ENCODE peak calls at places on chromosomes 7 and 10, in nine cellular contexts. D is fibroblast of pulmonary artery; Y is SJSA1; W is right cardiac atrium; C is tibial artery; Z is brain microvascular endothelial cell; X is kidney epithelial cell; G is CD4-positive, alpha-beta memory T cell; J is uterus. S is an unnamed sample.
A peak's percentile ranks its signal among the peaks of the same experiment; 100 is the strongest.

GRCh38 chr10:133124357-133125211 is 35.4 kb upstream of the KNDC1 start:
- DNase-seq in Y (no peak), G (no peak), J (no peak), D (peak; percentile 10), C (peak; percentile 56), X (no peak), W (peak; percentile 24), Z (peak; percentile 6), S (no peak)

GRCh38 chr7:51316262-51316665 is 345 bp downstream of the COBL start:
- DNase-seq in Y (no peak), G (no peak), J (no peak), X (no peak), Z (no peak), C (no peak), D (no peak), W (peak; percentile 22), S (peak; percentile 54)

GRCh38 chr7:107506683-107507339 is 37.0 kb downstream of the GPR22 start:
- DNase-seq in Z (no peak), G (no peak), D (peak; percentile 21), X (peak; percentile 26), W (peak; percentile 40), C (no peak), J (no peak), Y (no peak), S (peak; percentile 63)

GRCh38 chr7:99478464-99479440 is 6.1 kb downstream of the ZNF789 start:
- DNase-seq in X (no peak), D (no peak), G (no peak), C (no peak), Z (no peak), J (no peak), Y (no peak), W (no peak), S (no peak)

GRCh38 chr7:80929619-80930018 is 10.8 kb upstream of the SEMA3C start:
- DNase-seq in C (no peak), Z (peak; percentile 54), G (no peak), D (no peak), W (no peak), J (no peak), Y (no peak), X (no peak), S (no peak)

GRCh38 chr7:26657139-26657753 is 207.1 kb downstream of the SKAP2 start:
- DNase-seq in C (no peak), W (no peak), J (no peak), D (no peak), G (no peak), Y (no peak), X (no peak), Z (no peak), S (no peak)

GRCh38 chr7:7274782-7275181 is 92.4 kb downstream of the C1GALT1 start:
- DNase-seq in C (no peak), G (no peak), X (no peak), D (no peak), W (no peak), Z (peak; percentile 9), J (no peak), Y (no peak), S (no peak)

GRCh38 chr10:44308935-44309334 is 76.0 kb downstream of the CXCL12 start:
- DNase-seq in Y (no peak), D (no peak), J (no peak), Z (no peak), C (no peak), W (no peak), G (no peak), X (no peak), S (no peak)

GRCh38 chr10:12586724-12587123 is 237.4 kb downstream of the CAMK1D start:
- DNase-seq in Z (no peak), D (no peak), G (no peak), W (no peak), Y (no peak), C (no peak), J (no peak), X (no peak), S (no peak)

GRCh38 chr10:123994417-123995081 is 98.8 kb downstream of the CHST15 start:
- DNase-seq in C (peak; percentile 87), J (peak; percentile 90), Y (peak; percentile 84), Z (peak; percentile 88), W (peak; percentile 88), X (peak; percentile 54), D (peak; percentile 77), G (peak; percentile 65), S (peak; percentile 88)
- H3K4me3 ChIP-seq in C (peak overlapping the region; percentile 43), J (peak overlapping the region; percentile 3), Y (no peak overlapping the region), Z (peak overlapping the region; percentile 22), W (no peak overlapping the region), X (peak overlapping the region; percentile 23), D (no peak overlapping the region), G (no peak overlapping the region), S (no peak overlapping the region)

GRCh38 chr10:69453759-69454158 is 2.5 kb downstream of the TSPAN15 start:
- DNase-seq in D (no peak), W (no peak), Y (no peak), Z (no peak), G (no peak), C (no peak), X (no peak), J (no peak), S (no peak)

GRCh38 chr10:69451784-69452251 is 553 bp downstream of the TSPAN15 start:
- DNase-seq in G (no peak), D (no peak), W (no peak), C (no peak), X (no peak), Z (no peak), J (no peak), Y (no peak), S (peak; percentile 73)

GRCh38 chr10:69455009-69455763 is 3.9 kb downstream of the TSPAN15 start:
- DNase-seq in G (no peak), C (no peak), Z (no peak), W (no peak), J (no peak), Y (no peak), D (no peak), X (no peak), S (no peak)

GRCh38 chr10:69451209-69451783 is at the start of gene TSPAN15:
- DNase-seq in D (peak; percentile 72), Y (peak; percentile 79), Z (peak; percentile 70), J (peak; percentile 83), X (no peak), G (peak; percentile 83), C (peak; percentile 94), W (peak; percentile 88), S (peak; percentile 90)

DNA sequence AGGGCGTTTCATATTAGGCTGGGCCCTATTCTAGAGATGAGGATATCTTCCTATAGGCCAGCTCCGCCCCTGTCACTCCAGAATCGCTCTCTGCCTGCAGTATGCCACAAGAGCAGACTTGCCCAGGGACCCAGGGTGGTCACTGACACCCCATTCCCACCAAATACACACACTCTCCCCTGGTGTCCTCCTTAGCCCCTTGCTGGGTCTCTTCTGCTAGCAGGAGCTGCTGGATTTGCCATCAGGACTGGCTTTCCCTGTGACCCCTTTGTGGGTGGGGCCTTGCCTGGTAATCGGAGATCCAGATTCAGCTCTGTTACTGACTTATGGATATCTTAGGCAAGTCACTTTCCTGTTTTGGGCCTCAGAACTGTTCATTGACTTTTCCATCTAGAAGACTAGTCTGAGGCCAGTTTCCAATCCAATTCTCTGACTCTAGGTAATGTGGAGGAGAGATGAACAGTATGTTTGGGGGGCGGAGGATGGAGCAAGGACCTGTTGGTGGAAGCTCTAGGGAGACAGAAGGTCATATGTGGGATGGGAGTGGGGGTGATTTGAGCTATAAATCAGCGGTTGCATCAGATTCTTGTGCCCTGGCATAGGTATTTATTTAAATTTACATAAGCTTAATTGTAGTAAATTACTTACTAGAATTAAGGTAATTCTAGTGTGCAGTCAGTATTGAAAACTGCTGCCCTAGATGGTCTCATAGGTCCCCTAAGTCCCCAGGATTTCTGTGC is 1.6 kb downstream of the TSPAN15 start:
- DNase-seq in G (no peak), Z (no peak), C (no peak), D (no peak), Y (no peak), X (no peak), J (no peak), W (no peak), S (no peak)
- H3K4me3 ChIP-seq in G (no peak overlapping the region), Z (no peak overlapping the region), C (no peak overlapping the region), D (no peak overlapping the region), Y (no peak overlapping the region), X (no peak overlapping the region), J (peak overlapping the region; percentile 55), W (no peak overlapping the region), S (no peak overlapping the region)

DNA sequence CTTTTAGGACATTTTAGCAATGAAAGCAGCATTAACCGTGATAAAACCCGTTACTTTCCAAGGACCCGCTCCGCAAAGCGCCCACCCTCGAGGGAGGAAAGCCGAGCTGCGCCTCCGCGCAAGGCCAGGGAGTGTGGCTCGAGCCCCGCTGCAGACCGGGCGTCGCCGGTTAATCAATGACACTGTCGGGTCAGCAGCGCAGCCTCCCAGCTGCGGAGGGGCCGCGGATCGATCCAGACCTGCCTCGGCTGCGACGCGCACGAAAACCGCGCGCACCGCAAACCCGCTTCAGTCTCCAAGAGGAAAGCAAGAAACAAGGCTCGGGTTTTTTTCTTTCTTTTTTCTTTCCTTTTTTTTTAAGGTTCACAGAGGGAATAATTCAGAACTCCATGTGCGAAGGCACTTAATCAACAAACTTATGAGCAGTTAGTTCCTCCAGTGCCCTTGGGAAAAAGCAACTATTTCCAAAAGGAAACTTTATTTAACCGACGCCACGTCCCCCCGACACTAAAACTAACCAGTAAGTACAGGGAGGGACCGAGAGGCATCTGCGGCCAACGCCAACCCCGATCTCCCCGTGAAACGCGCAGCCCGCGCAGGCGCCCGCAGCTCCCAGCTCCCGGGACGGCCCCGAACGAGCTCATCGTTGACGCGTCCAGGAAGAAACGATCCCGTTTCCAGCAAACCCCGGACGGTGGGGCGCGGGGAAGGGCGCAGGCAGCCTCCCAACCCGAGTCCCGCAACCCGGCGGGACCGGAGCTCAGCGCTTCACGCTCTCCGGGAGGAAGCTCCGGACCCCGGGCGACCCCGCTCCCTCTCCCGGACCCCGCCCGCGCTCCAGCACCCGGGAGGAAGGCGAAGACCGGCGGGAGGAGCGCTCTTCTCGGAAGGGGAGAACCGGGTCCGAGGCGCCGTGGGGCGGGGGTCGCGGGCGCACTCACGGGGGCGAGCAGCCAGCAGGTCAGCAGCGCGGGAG is 599 bp downstream of the VIPR2 start:
- DNase-seq in D (no peak), X (no peak), G (no peak), Z (no peak), C (peak; percentile 77), Y (no peak), J (peak; percentile 52), W (peak; percentile 56), S (no peak)
- H3K4me3 ChIP-seq in D (no peak overlapping the region), X (no peak overlapping the region), G (no peak overlapping the region), Z (no peak overlapping the region), C (peak overlapping the region; percentile 78), Y (peak overlapping the region; percentile 18), J (peak overlapping the region; percentile 78), W (peak overlapping the region; percentile 79), S (peak overlapping the region; percentile 16)

GRCh38 chr7:134828361-134828760 is 48.9 kb downstream of the CALD1 start:
- DNase-seq in X (no peak), Z (no peak), Y (no peak), G (no peak), C (no peak), W (no peak), J (no peak), D (peak; percentile 80), S (no peak)

GRCh38 chr7:134829381-134829986 is 50.0 kb downstream of the CALD1 start:
- DNase-seq in G (no peak), J (no peak), X (no peak), C (no peak), W (no peak), Y (no peak), D (no peak), Z (no peak), S (no peak)

GRCh38 chr7:134826105-134826504 is 46.7 kb downstream of the CALD1 start:
- DNase-seq in G (no peak), J (no peak), C (no peak), X (peak; percentile 34), D (peak; percentile 89), Y (peak; percentile 52), Z (peak; percentile 92), W (no peak), S (no peak)

GRCh38 chr7:134827889-134828288 is 48.5 kb downstream of the CALD1 start:
- DNase-seq in D (peak; percentile 91), Z (peak; percentile 71), G (no peak), C (no peak), W (no peak), X (no peak), J (no peak), Y (no peak), S (no peak)

GRCh38 chr7:134827436-134827835 is 48.0 kb downstream of the CALD1 start:
- DNase-seq in J (no peak), W (peak; percentile 25), D (no peak), Z (no peak), Y (no peak), X (no peak), C (no peak), G (no peak), S (no peak)
- H3K4me3 ChIP-seq in J (no peak overlapping the region), W (no peak overlapping the region), D (no peak overlapping the region), Z (no peak overlapping the region), Y (no peak overlapping the region), X (no peak overlapping the region), C (peak overlapping the region; percentile 22), G (no peak overlapping the region), S (no peak overlapping the region)

S was measured in lung.